ENCODE peak calls at places on chromosome 5, in six cellular contexts. G, D, C, N, L and I are unnamed samples. For H3K36me3, the result is how much of the 10 kb centered on the place peaks cover.

GRCh38 chr5:142248853-142249462 is 75.9 kb downstream of the SPRY4 start:
- DNase-seq in G (peak), D (peak), C (no peak), N (no peak), L (no peak), I (peak)

GRCh38 chr5:136006767-136007251 is 22.0 kb upstream of the TGFBI start:
- DNase-seq in G (peak), D (no peak), C (peak), N (no peak), L (no peak), I (no peak)

GRCh38 chr5:1391691-1392090 is 46.8 kb upstream of the CLPTM1L start:
- DNase-seq in G (no peak), D (no peak), C (no peak), N (no peak), L (no peak), I (no peak)

GRCh38 chr5:77638204-77638762 is at the start of gene OTP:
- DNase-seq in G (no peak), D (no peak), C (no peak), N (no peak), L (no peak), I (no peak)

GRCh38 chr5:111781200-111781599 is 24.2 kb upstream of the NREP start:
- DNase-seq in G (peak), D (peak), C (peak), N (no peak), L (no peak), I (peak)

GRCh38 chr5:155728857-155729683 is 597.9 kb upstream of the SGCD start:
- DNase-seq in G (peak), D (peak), C (no peak), N (no peak), L (no peak), I (no peak)

GRCh38 chr5:140128376-140128775 is 2.6 kb downstream of the IGIP start:
- DNase-seq in G (no peak), D (no peak), C (no peak), N (no peak), L (no peak), I (no peak)

GRCh38 chr5:15021286-15022046 is 149.9 kb upstream of the ANKH start:
- DNase-seq in G (peak), D (no peak), C (peak), N (no peak), L (no peak), I (peak)

GRCh38 chr5:137836997-137837396 is 30.7 kb upstream of the MYOT start:
- DNase-seq in G (peak), D (no peak), C (peak), N (no peak), L (no peak), I (no peak)

GRCh38 chr5:73640861-73641320 is 14.9 kb downstream of the ARHGEF28 start:
- DNase-seq in G (peak), D (no peak), C (no peak), N (no peak), L (no peak), I (peak)

GRCh38 chr5:176629853-176630680 is at the start of the genes EIF4E1B and SNCB:
- DNase-seq in G (no peak), D (no peak), C (peak), N (no peak), L (peak), I (no peak)

GRCh38 chr5:3590967-3591900 is 4.4 kb upstream of the IRX1 start:
- DNase-seq in G (no peak), D (no peak), C (no peak), N (no peak), L (no peak), I (no peak)

GRCh38 chr5:180365829-180366228 is 12.7 kb upstream of the GFPT2 start:
- DNase-seq in G (no peak), D (no peak), C (no peak), N (no peak), L (no peak), I (no peak)

GRCh38 chr5:17042041-17042440 is 106.0 kb upstream of the MYO10 start:
- DNase-seq in G (no peak), D (no peak), C (no peak), N (no peak), L (no peak), I (no peak)

GRCh38 chr5:131252824-131253171 is 11.1 kb upstream of the CDC42SE2 start:
- DNase-seq in G (no peak), D (peak), C (no peak), N (peak), L (peak), I (no peak)

GRCh38 chr5:1908931-1909330 is 26.2 kb upstream of the IRX4 start:
- DNase-seq in G (no peak), D (no peak), C (no peak), N (no peak), L (no peak), I (no peak)

GRCh38 chr5:126846344-126846743 is 69.4 kb downstream of the LMNB1 start:
- DNase-seq in G (no peak), D (no peak), C (no peak), N (no peak), L (no peak), I (no peak)

GRCh38 chr5:138241688-138242547 is 28.8 kb upstream of the CDC23 start:
- DNase-seq in G (peak), D (peak), C (no peak), N (no peak), L (no peak), I (peak)

GRCh38 chr5:129639331-129639730 is 108.6 kb upstream of the MINAR2 start:
- DNase-seq in G (no peak), D (no peak), C (no peak), N (no peak), L (no peak), I (no peak)

GRCh38 chr5:54518146-54519082 is 855 bp downstream of the SNX18 start:
- DNase-seq in G (no peak), D (peak), C (no peak), N (no peak), L (peak), I (peak)

GRCh38 chr5:177295929-177296328 is 7.6 kb downstream of the RAB24 start:
- DNase-seq in G (no peak), D (no peak), C (no peak), N (no peak), L (no peak), I (no peak)

GRCh38 chr5:78699565-78700143 is 51.1 kb upstream of the LHFPL2 start:
- DNase-seq in G (peak), D (no peak), C (peak), N (no peak), L (no peak), I (peak)
- H3K27ac ChIP-seq in G (peak), D (no peak), C (peak), N (no peak), L (no peak), I (peak)

GRCh38 chr5:30040483-30041116 is 1152.9 kb upstream of the CDH6 start:
- DNase-seq in G (peak), D (no peak), C (peak), N (no peak), L (no peak), I (peak)
- H3K4me3 ChIP-seq in G (no peak), D (no peak), C (no peak), N (no peak), L (no peak), I (no peak)

GRCh38 chr5:151231359-151231758 is 7.5 kb upstream of the CCDC69 start:
- DNase-seq in G (no peak), D (no peak), C (no peak), N (no peak), L (no peak), I (no peak)

GRCh38 chr5:151225475-151225874 is 1.6 kb upstream of the CCDC69 start:
- DNase-seq in G (no peak), D (no peak), C (no peak), N (no peak), L (no peak), I (no peak)

GRCh38 chr5:151230048-151230680 is 6.3 kb upstream of the CCDC69 start:
- DNase-seq in G (no peak), D (no peak), C (no peak), N (no peak), L (no peak), I (no peak)

GRCh38 chr5:151227918-151228447 is 4.1 kb upstream of the CCDC69 start:
- DNase-seq in G (no peak), D (no peak), C (no peak), N (no peak), L (no peak), I (no peak)

GRCh38 chr5:151228986-151229385 is 5.1 kb upstream of the CCDC69 start:
- DNase-seq in G (no peak), D (no peak), C (no peak), N (no peak), L (no peak), I (no peak)
- H3K36me3 ChIP-seq in G (under half), D (under half), C (under half), N (under half), L (under half), I (under half)

DNA sequence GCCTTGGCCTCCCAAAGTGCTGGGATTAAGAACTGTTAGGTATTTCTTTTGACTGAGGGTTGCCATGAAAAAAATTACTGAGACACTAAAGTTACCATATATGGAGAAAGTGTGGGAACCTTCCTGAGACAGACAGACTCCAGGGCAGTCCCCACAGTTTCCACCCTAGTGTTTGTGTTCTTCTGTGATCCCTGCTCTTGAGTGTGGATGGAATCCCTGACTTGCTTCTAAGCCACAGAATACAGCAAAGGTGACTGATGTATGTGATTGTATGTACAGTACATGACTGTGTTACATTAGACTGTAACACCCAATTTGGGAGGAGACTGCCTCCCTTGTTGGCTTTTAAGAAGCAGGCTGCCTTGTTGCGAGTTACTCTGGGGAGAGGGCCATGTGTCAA is 24.7 kb upstream of the ADAM19 start:
- DNase-seq in G (no peak), D (no peak), C (no peak), N (no peak), L (no peak), I (no peak)
- H3K27ac ChIP-seq in G (no peak), D (no peak), C (no peak), N (no peak), L (no peak), I (no peak)

GRCh38 chr5:117623042-117623815 is 1048.6 kb upstream of the SEMA6A start:
- DNase-seq in G (no peak), D (no peak), C (no peak), N (no peak), L (no peak), I (peak)
- H3K4me3 ChIP-seq in G (no peak), D (no peak), C (no peak), N (no peak), L (no peak), I (no peak)